ENCODE peak calls at places on chromosomes 13 and 19, in four cellular contexts. L is left lobe of liver, X is HS-27A, I is astrocyte of the hippocampus. H is an unnamed sample.

GRCh38 chr13:26941345-26942174 is 181.0 kb upstream of the GPR12 start:
- DNase-seq in L (no peak), X (no peak), I (peak), H (no peak)

GRCh38 chr13:50732712-50733111 is 110.8 kb downstream of the DLEU7 start:
- DNase-seq in L (no peak), X (no peak), I (no peak), H (no peak)

GRCh38 chr13:77532983-77533382 is 2.5 kb upstream of the SCEL start:
- DNase-seq in L (no peak), X (no peak), I (no peak), H (no peak)

GRCh38 chr13:50684366-50684765 is 159.1 kb downstream of the DLEU7 start:
- DNase-seq in L (no peak), X (no peak), I (no peak), H (no peak)

GRCh38 chr13:33472446-33472845 is 186.9 kb upstream of the STARD13 start:
- DNase-seq in L (no peak), X (no peak), I (peak), H (no peak)

GRCh38 chr13:33204130-33204927 is 81.2 kb downstream of the STARD13 start:
- DNase-seq in L (no peak), X (no peak), I (peak), H (peak)

GRCh38 chr13:50241479-50241878 is 226.2 kb downstream of the KCNRG start:
- DNase-seq in L (no peak), X (no peak), I (no peak), H (no peak)

GRCh38 chr19:11549386-11549953 is 9.6 kb downstream of the ELOF1 start:
- DNase-seq in L (no peak), X (no peak), I (no peak), H (no peak)

GRCh38 chr19:48598996-48599626 is 7.4 kb upstream of the SPACA4 start:
- DNase-seq in L (no peak), X (no peak), I (no peak), H (no peak)

GRCh38 chr13:106651442-106651841 is 83.5 kb upstream of the ARGLU1 start:
- DNase-seq in L (no peak), X (no peak), I (no peak), H (no peak)

GRCh38 chr13:38180670-38181069 is 169.0 kb upstream of the UFM1 start:
- DNase-seq in L (no peak), X (no peak), I (no peak), H (no peak)

GRCh38 chr19:32691952-32692726 is 518 bp downstream of the NUDT19 start:
- DNase-seq in L (peak), X (no peak), I (peak), H (peak)

GRCh38 chr19:7534531-7534980 is 961 bp upstream of the PNPLA6 start:
- DNase-seq in L (peak), X (peak), I (peak), H (peak)

GRCh38 chr19:3450796-3451411 is 29.4 kb downstream of the SMIM24 start:
- DNase-seq in L (no peak), X (peak), I (peak), H (peak)

GRCh38 chr19:5452594-5453565 is 2.3 kb upstream of the ZNRF4 start:
- DNase-seq in L (no peak), X (no peak), I (no peak), H (peak)

GRCh38 chr13:111115841-111116500 is 861 bp downstream of the ARHGEF7 start:
- DNase-seq in L (peak), X (no peak), I (peak), H (peak)